ENCODE peak calls at places on chromosomes 6 and 20, in four cellular contexts. V is DND-41, W is lower lobe of right lung, R is GM13977. L is an unnamed sample.

GRCh38 chr6:126293891-126294524 is 45.9 kb upstream of the CENPW start:
- DNase-seq in V (no peak), W (no peak), R (no peak), L (no peak)

GRCh38 chr6:37819802-37820712 is 530 bp downstream of the ZFAND3 start:
- DNase-seq in V (peak), W (peak), R (no peak), L (no peak)

GRCh38 chr6:14354919-14355572 is 237.5 kb downstream of the CD83 start:
- DNase-seq in V (peak), W (peak), R (no peak), L (peak)

GRCh38 chr6:119533603-119534279 is 184.2 kb upstream of the MAN1A1 start:
- DNase-seq in V (no peak), W (no peak), R (peak), L (peak)

GRCh38 chr20:5822569-5822968 is 72.4 kb downstream of the SHLD1 start:
- DNase-seq in V (no peak), W (no peak), R (no peak), L (no peak)

GRCh38 chr20:45578151-45578660 is 878 bp downstream of the WFDC8 start:
- DNase-seq in V (no peak), W (no peak), R (no peak), L (no peak)

GRCh38 chr20:58075565-58075964 is 152.9 kb downstream of the ANKRD60 start:
- DNase-seq in V (no peak), W (no peak), R (no peak), L (no peak)

GRCh38 chr20:5821627-5822215 is 71.5 kb downstream of the SHLD1 start:
- DNase-seq in V (no peak), W (no peak), R (no peak), L (no peak)

GRCh38 chr6:165960692-165961091 is 207.0 kb downstream of the TBXT start:
- DNase-seq in V (no peak), W (no peak), R (no peak), L (no peak)

GRCh38 chr6:30944051-30944450 is 3.3 kb downstream of the MUCL3 start:
- DNase-seq in V (no peak), W (no peak), R (no peak), L (no peak)

GRCh38 chr6:146546440-146546839 is 2.8 kb downstream of the RAB32 start:
- DNase-seq in V (no peak), W (no peak), R (no peak), L (peak)

GRCh38 chr6:1111361-1111760 is 200.5 kb upstream of the FOXQ1 start:
- DNase-seq in V (no peak), W (no peak), R (no peak), L (no peak)

GRCh38 chr6:45538636-45539035 is 160.9 kb upstream of the SUPT3H start:
- DNase-seq in V (no peak), W (no peak), R (no peak), L (peak)

GRCh38 chr6:91088976-91089375 is 502.1 kb upstream of the MAP3K7 start:
- DNase-seq in V (no peak), W (no peak), R (no peak), L (no peak)

GRCh38 chr6:157579467-157580031 is 198.6 kb downstream of the ZDHHC14 start:
- DNase-seq in V (no peak), W (no peak), R (no peak), L (no peak)

GRCh38 chr6:154683756-154684523 is 49.3 kb upstream of the SCAF8 start:
- DNase-seq in V (no peak), W (no peak), R (peak), L (no peak)

GRCh38 chr6:110537208-110538123 is 61.1 kb upstream of the SLC22A16 start:
- DNase-seq in V (no peak), W (no peak), R (peak), L (peak)

GRCh38 chr6:14953806-14954205 is 292.1 kb upstream of the JARID2 start:
- DNase-seq in V (no peak), W (no peak), R (no peak), L (no peak)

DNA sequence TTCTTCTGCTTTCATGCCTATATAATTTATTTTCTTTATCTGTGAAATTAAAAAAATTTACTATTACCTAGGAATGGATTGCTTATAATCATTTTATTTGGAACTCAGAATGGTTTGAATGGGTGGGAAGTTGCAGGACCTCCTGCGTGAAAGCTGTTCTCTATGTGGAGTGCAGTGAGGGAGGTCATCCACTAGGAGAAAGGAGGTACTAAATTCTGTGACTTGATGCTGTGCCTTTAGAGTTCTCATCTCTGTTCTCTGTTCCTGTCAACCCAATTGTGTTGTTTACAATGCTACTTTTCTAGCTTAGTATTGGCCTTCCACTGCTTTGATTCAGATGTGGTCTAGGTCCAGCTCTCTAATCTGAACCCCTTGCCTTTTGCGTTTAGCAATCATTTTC is 65.0 kb upstream of the HIVEP1 start:
- DNase-seq in V (no peak), W (no peak), R (no peak), L (no peak)
- TF ChIP-seq CTCF in V (no peak), W (peak), R (no peak), L (no peak)

DNA sequence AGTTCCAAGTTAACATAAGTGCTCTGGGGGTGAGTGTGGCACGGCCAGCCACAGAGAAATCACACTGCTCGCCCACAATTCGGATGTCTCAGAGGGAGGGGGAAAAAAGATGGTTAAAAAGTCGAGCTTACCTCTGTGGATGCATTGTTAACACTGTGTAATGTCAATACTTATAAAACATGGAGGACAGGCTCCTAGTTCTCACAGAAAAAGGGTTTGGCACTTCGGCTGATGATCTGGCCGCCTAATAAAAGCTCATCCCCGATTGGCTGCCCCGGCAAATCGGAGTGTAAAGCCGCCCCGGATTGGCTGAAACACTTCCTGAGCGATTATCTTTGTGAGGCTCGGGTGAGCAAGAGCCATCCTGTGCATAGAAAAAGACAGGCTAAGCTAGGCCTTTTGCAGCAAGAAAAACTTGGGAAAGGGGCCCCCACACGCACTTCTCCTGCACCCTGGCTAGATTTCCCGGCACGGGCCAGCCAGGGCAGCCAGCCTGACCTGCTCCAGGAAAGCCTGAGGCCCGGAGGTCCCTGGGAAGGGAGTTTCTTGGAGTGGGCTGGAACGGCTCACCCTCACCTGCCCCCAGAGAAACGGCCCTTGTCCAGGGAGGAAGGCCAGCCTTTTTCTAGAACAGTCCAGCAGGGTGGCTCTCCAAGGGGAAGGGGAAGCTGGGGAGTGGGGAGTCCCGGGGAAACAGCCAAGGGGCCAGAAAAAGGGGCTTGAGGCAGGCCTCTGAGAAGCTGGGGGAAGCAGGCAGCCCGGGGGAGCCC is at the start of gene ZMYND8:
- DNase-seq in V (peak), W (peak), R (peak), L (peak)
- TF ChIP-seq CTCF in V (no peak), W (no peak), R (no peak), L (no peak)

GRCh38 chr20:63177134-63177784 is 38.7 kb downstream of the YTHDF1 start:
- DNase-seq in V (no peak), W (no peak), R (no peak), L (no peak)
- TF ChIP-seq CTCF in V (no peak), W (no peak), R (no peak), L (no peak)

GRCh38 chr6:13147396-13148181 is 180.7 kb downstream of the TBC1D7 start:
- DNase-seq in V (no peak), W (no peak), R (no peak), L (no peak)
- TF ChIP-seq CTCF in V (peak), W (no peak), R (no peak), L (no peak)

GRCh38 chr6:92806254-92806653 is 613.1 kb downstream of the EPHA7 start:
- DNase-seq in V (no peak), W (no peak), R (no peak), L (no peak)

DNA sequence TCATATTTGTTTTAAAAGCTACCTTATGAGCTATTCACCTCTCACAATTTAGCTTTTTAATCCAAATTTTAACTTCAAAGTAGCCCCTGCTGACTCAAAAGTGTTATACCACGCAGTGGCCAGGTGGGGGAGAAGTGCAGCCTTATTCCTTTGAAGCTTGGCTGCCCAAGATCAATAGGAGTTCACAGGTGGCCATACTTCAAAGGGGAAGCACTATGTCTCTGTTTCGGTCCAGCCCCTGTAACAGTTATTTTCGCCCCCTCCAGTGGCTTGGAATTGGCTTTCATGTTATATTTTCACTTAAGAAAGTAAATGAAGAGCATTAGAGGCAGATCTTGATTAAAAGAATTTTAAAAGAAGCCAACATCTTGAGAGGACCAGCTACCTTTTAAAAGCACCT is 608.4 kb downstream of the EPHA7 start:
- DNase-seq in V (peak), W (no peak), R (peak), L (no peak)
- TF ChIP-seq CTCF in V (peak), W (peak), R (peak), L (no peak)

DNA sequence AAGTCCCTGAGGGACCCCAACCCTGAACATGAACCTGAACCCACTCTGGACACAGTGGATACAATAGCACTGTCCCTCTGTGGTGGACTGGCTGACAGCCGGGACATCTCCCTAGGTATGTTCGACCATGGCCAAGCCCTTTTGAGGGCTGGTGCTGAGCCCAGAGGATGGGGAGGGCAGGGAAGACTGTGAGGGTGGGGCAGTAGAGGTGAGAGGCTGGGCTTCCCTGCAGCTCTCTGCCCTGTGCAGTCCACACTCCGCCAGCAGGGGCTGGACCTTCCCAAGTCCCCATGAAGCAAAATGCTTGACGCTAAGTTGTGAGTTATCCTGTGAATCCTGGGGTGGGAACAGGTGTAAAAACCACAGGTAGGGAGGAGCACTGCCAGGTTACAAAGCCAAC is 11.5 kb downstream of the LPIN3 start:
- DNase-seq in V (no peak), W (no peak), R (no peak), L (no peak)
- TF ChIP-seq CTCF in V (no peak), W (no peak), R (no peak), L (no peak)

GRCh38 chr20:39291301-39291700 is 329.2 kb downstream of the DHX35 start:
- DNase-seq in V (no peak), W (no peak), R (no peak), L (no peak)

GRCh38 chr20:39292193-39292736 is 330.1 kb downstream of the DHX35 start:
- DNase-seq in V (no peak), W (no peak), R (no peak), L (no peak)

GRCh38 chr20:39289831-39290230 is 327.7 kb downstream of the DHX35 start:
- DNase-seq in V (no peak), W (no peak), R (no peak), L (no peak)

GRCh38 chr20:39290575-39290974 is 328.4 kb downstream of the DHX35 start:
- DNase-seq in V (no peak), W (no peak), R (no peak), L (no peak)

GRCh38 chr20:39289316-39289715 is 327.2 kb downstream of the DHX35 start:
- DNase-seq in V (no peak), W (no peak), R (peak), L (no peak)
- TF ChIP-seq CTCF in V (peak), W (peak), R (peak), L (no peak)

GRCh38 chr20:44098657-44099056 is 88.3 kb downstream of the JPH2 start:
- DNase-seq in V (no peak), W (no peak), R (no peak), L (no peak)
- TF ChIP-seq CTCF in V (no peak), W (no peak), R (no peak), L (no peak)

GRCh38 chr20:51985013-51985415 is 182.7 kb upstream of the SALL4 start:
- DNase-seq in V (no peak), W (no peak), R (no peak), L (peak)

GRCh38 chr20:51978081-51978501 is 175.8 kb upstream of the SALL4 start:
- DNase-seq in V (peak), W (no peak), R (no peak), L (no peak)

GRCh38 chr20:51980277-51980676 is 178.0 kb upstream of the SALL4 start:
- DNase-seq in V (no peak), W (no peak), R (no peak), L (no peak)

GRCh38 chr20:51979226-51979625 is 176.9 kb upstream of the SALL4 start:
- DNase-seq in V (no peak), W (no peak), R (no peak), L (no peak)
- TF ChIP-seq CTCF in V (no peak), W (no peak), R (no peak), L (no peak)

L was measured in AG09319.